ENCODE peak calls at places on chromosomes 13 and 19, in eight cellular contexts. M is AG09309; T is mesendoderm; A is RWPE2; G is CD8-positive, alpha-beta memory T cell; U is cardiac fibroblast; Y is dermis blood vessel endothelial cell; N is mucosa of gallbladder. O is an unnamed sample.

GRCh38 chr19:14758816-14759215 is 19.5 kb downstream of the ADGRE2 start:
- DNase-seq in M (no peak), T (peak; percentile 39), N (no peak), A (peak; percentile 14), U (no peak), G (no peak), Y (no peak), O (no peak)

GRCh38 chr19:41872775-41873647 is 4.1 kb upstream of the CD79A start:
- DNase-seq in M (no peak), G (peak; percentile 49), N (peak; percentile 76), T (peak; percentile 93), Y (peak; percentile 79), A (peak; percentile 86), U (peak; percentile 66), O (peak; percentile 82)

GRCh38 chr19:18551631-18552030 is 6.0 kb upstream of the KXD1 start:
- DNase-seq in A (no peak), Y (no peak), T (no peak), M (no peak), N (no peak), G (no peak), U (no peak), O (no peak)

GRCh38 chr13:109707044-109707794 is 79.2 kb downstream of the IRS2 start:
- DNase-seq in N (no peak), Y (no peak), M (no peak), T (peak; percentile 89), A (no peak), U (no peak), G (no peak), O (no peak)

GRCh38 chr13:20241593-20241992 is 9.5 kb upstream of the GJB6 start:
- DNase-seq in N (peak; percentile 76), Y (no peak), A (no peak), M (no peak), G (no peak), T (no peak), U (no peak), O (no peak)

GRCh38 chr13:81473366-81473899 is 1132.5 kb upstream of the SPRY2 start:
- DNase-seq in N (no peak), M (no peak), U (no peak), A (no peak), G (no peak), Y (no peak), T (no peak), O (no peak)

GRCh38 chr19:34218818-34219164 is 35.6 kb upstream of the GARRE1 start:
- DNase-seq in M (no peak), G (no peak), N (no peak), T (no peak), Y (no peak), U (no peak), A (no peak), O (no peak)

GRCh38 chr13:60369242-60369641 is 27.8 kb upstream of the TDRD3 start:
- DNase-seq in Y (peak; percentile 20), G (no peak), A (no peak), T (no peak), U (no peak), M (no peak), N (no peak), O (no peak)

GRCh38 chr19:47633996-47634395 is 25.1 kb downstream of the BICRA start:
- DNase-seq in Y (no peak), M (no peak), U (no peak), G (no peak), T (no peak), A (no peak), N (no peak), O (no peak)

GRCh38 chr13:36001561-36001960 is 129.6 kb downstream of the DCLK1 start:
- DNase-seq in Y (no peak), T (no peak), N (no peak), A (no peak), U (no peak), M (no peak), G (no peak), O (no peak)

GRCh38 chr19:10797541-10798256 is 38.3 kb downstream of the TMED1 start:
- DNase-seq in T (no peak), Y (peak; percentile 73), U (peak; percentile 42), N (no peak), M (no peak), G (peak; percentile 87), A (no peak), O (no peak)

GRCh38 chr13:111359237-111359915 is 38.9 kb downstream of the TEX29 start:
- DNase-seq in M (no peak), N (no peak), T (peak; percentile 75), A (no peak), U (no peak), Y (no peak), G (no peak), O (no peak)

GRCh38 chr13:97182065-97182890 is 39.9 kb upstream of the MBNL2 start:
- DNase-seq in T (no peak), U (no peak), A (no peak), Y (no peak), G (no peak), N (no peak), M (no peak), O (no peak)

GRCh38 chr13:43424386-43424785 is 362.4 kb downstream of the ENOX1 start:
- DNase-seq in N (no peak), Y (no peak), A (no peak), G (no peak), M (no peak), U (no peak), T (no peak), O (no peak)

GRCh38 chr13:52651880-52652169 is 811 bp upstream of the SUGT1 start:
- DNase-seq in M (no peak), G (no peak), T (no peak), U (no peak), N (no peak), Y (no peak), A (no peak), O (no peak)

GRCh38 chr19:31543456-31543855 is 194.2 kb upstream of the TSHZ3 start:
- DNase-seq in U (no peak), G (no peak), T (no peak), A (no peak), N (no peak), M (no peak), Y (no peak), O (no peak)

GRCh38 chr19:14404322-14404721 is 14.8 kb downstream of the DDX39A start:
- DNase-seq in Y (no peak), A (no peak), T (no peak), G (no peak), U (no peak), M (no peak), N (no peak), O (no peak)

GRCh38 chr19:17394891-17395415 is 957 bp upstream of the CCDC194 start:
- DNase-seq in Y (peak; percentile 74), A (no peak), T (peak; percentile 94), U (peak; percentile 60), N (peak; percentile 63), M (no peak), G (no peak), O (no peak)

GRCh38 chr19:30590596-30591229 is 218.5 kb downstream of the ZNF536 start:
- DNase-seq in G (no peak), U (no peak), A (no peak), N (no peak), M (no peak), T (no peak), Y (no peak), O (no peak)

GRCh38 chr13:98142427-98143156 is at the start of gene FARP1:
- DNase-seq in A (peak; percentile 72), N (peak; percentile 75), Y (peak; percentile 77), T (peak; percentile 84), M (no peak), G (no peak), U (peak; percentile 73), O (peak; percentile 78)

GRCh38 chr19:31110331-31110730 is 238.9 kb downstream of the TSHZ3 start:
- DNase-seq in G (no peak), M (peak; percentile 27), N (no peak), Y (no peak), U (peak; percentile 65), T (peak; percentile 60), A (no peak), O (no peak)

O was measured in breast epithelium.